ENCODE peak calls at places on chromosomes 1 and 21, in ten cellular contexts. V is H9; F is H4; P is hepatic stellate cell; B is ACHN; R is activated CD8-positive, alpha-beta T cell treated with anti-CD3 and anti-CD28 coated beads for 36 hours; G is A549; A is caudate nucleus; E is heart left ventricle; S is NCI-H460. M is an unnamed sample.
A peak's percentile ranks its signal among the peaks of the same experiment; 100 is the strongest.

GRCh38 chr1:111831153-111831552 is 75.5 kb downstream of the DDX20 start:
- DNase-seq in G (no peak), E (no peak), S (no peak), P (no peak), B (no peak), F (no peak), A (no peak), R (no peak), V (no peak), M (no peak)

GRCh38 chr1:214637722-214638473 is 34.9 kb downstream of the CENPF start:
- DNase-seq in A (no peak), R (peak; percentile 26), V (no peak), E (no peak), G (peak; percentile 58), P (peak; percentile 17), F (peak; percentile 28), S (peak; percentile 43), B (peak; percentile 56), M (no peak)

GRCh38 chr21:36949171-36950141 is 17.0 kb downstream of the HLCS start:
- DNase-seq in G (no peak), S (no peak), V (no peak), R (no peak), B (no peak), E (no peak), P (no peak), F (no peak), A (no peak), M (no peak)

GRCh38 chr1:29514361-29515187 is 278.3 kb downstream of the PTPRU start:
- DNase-seq in F (no peak), A (no peak), V (no peak), S (no peak), G (no peak), B (no peak), P (no peak), E (no peak), R (no peak), M (no peak)

GRCh38 chr1:26597629-26598039 is 68.1 kb downstream of the RPS6KA1 start:
- DNase-seq in F (no peak), A (peak; percentile 1), P (peak; percentile 53), S (peak; percentile 51), E (no peak), B (peak; percentile 58), R (no peak), G (peak; percentile 57), V (no peak), M (no peak)

GRCh38 chr1:222310830-222311229 is 237.1 kb downstream of the HHIPL2 start:
- DNase-seq in S (no peak), F (no peak), V (no peak), G (no peak), E (peak; percentile 64), R (peak; percentile 16), A (no peak), P (peak; percentile 46), B (no peak), M (no peak)

GRCh38 chr1:33985656-33986055 is 121.8 kb downstream of the HMGB4 start:
- DNase-seq in A (peak; percentile 48), G (no peak), R (no peak), F (no peak), P (no peak), V (no peak), S (no peak), B (no peak), E (peak; percentile 19), M (no peak)

GRCh38 chr1:53343831-53344668 is 16.2 kb upstream of the LRP8 start:
- DNase-seq in B (no peak), A (no peak), S (no peak), V (peak; percentile 32), P (peak; percentile 47), R (no peak), E (no peak), F (no peak), G (no peak), M (no peak)

GRCh38 chr1:211642870-211643269 is 32.6 kb downstream of the NEK2 start:
- DNase-seq in G (no peak), R (no peak), P (no peak), S (no peak), F (no peak), V (no peak), B (no peak), E (no peak), A (no peak), M (no peak)

GRCh38 chr1:204149635-204150565 is 1.9 kb downstream of the ETNK2 start:
- DNase-seq in S (no peak), V (no peak), E (no peak), F (no peak), B (no peak), A (no peak), G (no peak), P (no peak), R (no peak), M (no peak)

GRCh38 chr1:245046764-245047163 is 108.0 kb upstream of the KIF26B start:
- DNase-seq in V (peak; percentile 45), F (no peak), E (no peak), P (no peak), G (no peak), R (no peak), A (peak; percentile 72), S (no peak), B (no peak), M (no peak)

GRCh38 chr1:39544327-39544726 is 32.3 kb downstream of the PABPC4 start:
- DNase-seq in A (no peak), B (no peak), E (no peak), F (no peak), P (no peak), R (no peak), S (no peak), G (no peak), V (no peak), M (no peak)

GRCh38 chr1:180912211-180912800 is 391 bp upstream of the KIAA1614 start:
- DNase-seq in G (no peak), P (peak; percentile 54), S (no peak), B (peak; percentile 42), E (no peak), F (no peak), R (no peak), A (no peak), V (peak; percentile 62), M (no peak)

GRCh38 chr1:203131548-203132200 is 4.1 kb downstream of the ADORA1 start:
- DNase-seq in E (no peak), F (no peak), S (no peak), G (no peak), B (no peak), R (no peak), P (no peak), A (no peak), V (peak; percentile 16), M (no peak)

GRCh38 chr1:115705085-115706008 is 63.2 kb downstream of the CASQ2 start:
- DNase-seq in A (no peak), S (no peak), G (no peak), P (no peak), E (no peak), B (no peak), R (no peak), V (no peak), F (no peak), M (no peak)

GRCh38 chr1:210726621-210727020 is 397.9 kb downstream of the HHAT start:
- DNase-seq in S (peak; percentile 43), B (peak; percentile 55), E (no peak), V (peak; percentile 50), P (no peak), G (no peak), F (no peak), A (no peak), R (peak; percentile 71), M (no peak)

GRCh38 chr1:1779691-1780597 is 1.7 kb upstream of the NADK start:
- DNase-seq in P (peak; percentile 51), E (peak; percentile 33), S (peak; percentile 34), R (peak; percentile 85), V (peak; percentile 79), B (no peak), G (no peak), A (no peak), F (no peak), M (no peak)

GRCh38 chr1:52140633-52141512 is 1.0 kb upstream of the ZFYVE9 start:
- DNase-seq in V (no peak), R (no peak), G (no peak), A (no peak), P (no peak), F (no peak), E (no peak), S (no peak), B (no peak), M (no peak)

GRCh38 chr1:174982971-174983689 is 16.6 kb upstream of the CACYBP start:
- DNase-seq in A (no peak), E (no peak), P (peak; percentile 17), S (peak; percentile 40), R (peak; percentile 52), G (peak; percentile 66), F (peak; percentile 13), V (no peak), B (peak; percentile 66), M (no peak)

GRCh38 chr1:85465099-85465790 is at the start of gene DDAH1:
- DNase-seq in R (peak; percentile 18), F (no peak), V (peak; percentile 74), P (peak; percentile 59), S (peak; percentile 11), A (peak; percentile 59), E (peak; percentile 39), G (peak; percentile 55), B (peak; percentile 72), M (peak; percentile 49)

GRCh38 chr21:35204850-35205564 is 155.9 kb upstream of the RUNX1 start:
- DNase-seq in G (no peak), R (peak; percentile 30), V (no peak), P (peak; percentile 72), A (no peak), F (peak; percentile 26), B (no peak), E (peak; percentile 89), S (no peak), M (peak; percentile 34)

GRCh38 chr1:190000365-190000872 is 477.2 kb downstream of the BRINP3 start:
- DNase-seq in G (peak; percentile 65), R (no peak), E (no peak), S (peak; percentile 50), F (peak; percentile 55), A (no peak), B (no peak), P (no peak), V (no peak), M (no peak)

GRCh38 chr21:46509760-46510159 is 51.1 kb downstream of the DIP2A start:
- DNase-seq in B (no peak), R (no peak), S (peak; percentile 9), V (no peak), A (no peak), F (peak; percentile 29), E (no peak), P (peak; percentile 72), G (peak; percentile 44), M (no peak)

GRCh38 chr1:39142394-39143060 is 62.0 kb upstream of the MACF1 start:
- DNase-seq in R (no peak), F (no peak), P (no peak), S (no peak), B (no peak), G (no peak), E (no peak), A (no peak), V (peak; percentile 80), M (no peak)

GRCh38 chr21:46060596-46061061 is 37.3 kb upstream of the COL6A2 start:
- DNase-seq in F (peak; percentile 89), R (peak; percentile 69), P (peak; percentile 96), V (no peak), S (no peak), B (peak; percentile 93), E (peak; percentile 88), G (peak; percentile 48), A (no peak), M (no peak)